ENCODE peak calls at places on chromosomes 5 and 9, in seven cellular contexts. L is fibroblast of pulmonary artery, X is brain microvascular endothelial cell, U is astrocyte, H is dorsolateral prefrontal cortex, W is keratinocyte, A is BE2C. I is an unnamed sample.

GRCh38 chr5:146193291-146193690 is 10.1 kb upstream of the RBM27 start:
- DNase-seq in L (peak; percentile 28), X (no peak), U (peak; percentile 37), H (no peak), W (no peak), A (no peak), I (no peak)

GRCh38 chr9:119318371-119318770 is 50.9 kb downstream of the BRINP1 start:
- DNase-seq in L (no peak), X (no peak), U (no peak), H (no peak), W (no peak), A (no peak), I (no peak)

GRCh38 chr9:19975499-19975898 is 186.7 kb upstream of the SLC24A2 start:
- DNase-seq in L (no peak), X (no peak), U (no peak), H (no peak), W (no peak), A (no peak), I (no peak)

GRCh38 chr9:113594484-113595299 is 131.2 kb downstream of the RGS3 start:
- DNase-seq in L (no peak), X (no peak), U (no peak), H (no peak), W (no peak), A (no peak), I (no peak)

GRCh38 chr5:25862276-25862675 is 1176.1 kb downstream of the CDH9 start:
- DNase-seq in L (no peak), X (no peak), U (no peak), H (no peak), W (no peak), A (peak; percentile 54), I (no peak)

GRCh38 chr9:21381752-21382339 is 3.4 kb downstream of the IFNA2 start:
- DNase-seq in L (no peak), X (no peak), U (no peak), H (no peak), W (no peak), A (no peak), I (no peak)

GRCh38 chr9:111937301-111937700 is 40.7 kb downstream of the UGCG start:
- DNase-seq in L (no peak), X (no peak), U (no peak), H (no peak), W (no peak), A (no peak), I (no peak)

GRCh38 chr5:82072138-82072537 is 100.3 kb downstream of the ATG10 start:
- DNase-seq in L (peak; percentile 4), X (no peak), U (no peak), H (no peak), W (no peak), A (no peak), I (no peak)

GRCh38 chr5:125481506-125482455 is 735.3 kb upstream of the ZNF608 start:
- DNase-seq in L (no peak), X (no peak), U (no peak), H (no peak), W (no peak), A (peak; percentile 52), I (no peak)

GRCh38 chr9:126017758-126018157 is 270.6 kb downstream of the PBX3 start:
- DNase-seq in L (no peak), X (no peak), U (no peak), H (no peak), W (no peak), A (no peak), I (no peak)

GRCh38 chr9:32251539-32251938 is 132.9 kb upstream of the ACO1 start:
- DNase-seq in L (peak; percentile 62), X (peak; percentile 49), U (peak; percentile 4), H (no peak), W (no peak), A (peak; percentile 66), I (no peak)

GRCh38 chr5:169574147-169574646 is 9.4 kb upstream of the SPDL1 start:
- DNase-seq in L (no peak), X (no peak), U (no peak), H (no peak), W (no peak), A (no peak), I (no peak)

GRCh38 chr5:88676637-88677481 is 206.1 kb downstream of the MEF2C start:
- DNase-seq in L (no peak), X (no peak), U (peak; percentile 15), H (no peak), W (no peak), A (no peak), I (no peak)

GRCh38 chr5:88675758-88676636 is 207.0 kb downstream of the MEF2C start:
- DNase-seq in L (peak; percentile 54), X (no peak), U (peak; percentile 98), H (peak; percentile 86), W (no peak), A (no peak), I (no peak)

GRCh38 chr5:88675159-88675757 is 207.7 kb downstream of the MEF2C start:
- DNase-seq in L (no peak), X (no peak), U (peak; percentile 72), H (peak; percentile 51), W (no peak), A (no peak), I (no peak)

GRCh38 chr5:88672644-88673493 is 210.1 kb downstream of the MEF2C start:
- DNase-seq in L (no peak), X (no peak), U (peak; percentile 88), H (peak; percentile 86), W (no peak), A (no peak), I (no peak)

GRCh38 chr5:88674262-88675158 is 208.5 kb downstream of the MEF2C start:
- DNase-seq in L (no peak), X (no peak), U (peak; percentile 80), H (peak; percentile 87), W (no peak), A (no peak), I (no peak)
- H3K4me3 ChIP-seq in L (no peak overlapping the region), X (peak overlapping the region; percentile 62), U (peak overlapping the region; percentile 83), H (peak overlapping the region; percentile 71), W (no peak overlapping the region), A (peak overlapping the region; percentile 30), I (peak overlapping the region; percentile 29)

DNA sequence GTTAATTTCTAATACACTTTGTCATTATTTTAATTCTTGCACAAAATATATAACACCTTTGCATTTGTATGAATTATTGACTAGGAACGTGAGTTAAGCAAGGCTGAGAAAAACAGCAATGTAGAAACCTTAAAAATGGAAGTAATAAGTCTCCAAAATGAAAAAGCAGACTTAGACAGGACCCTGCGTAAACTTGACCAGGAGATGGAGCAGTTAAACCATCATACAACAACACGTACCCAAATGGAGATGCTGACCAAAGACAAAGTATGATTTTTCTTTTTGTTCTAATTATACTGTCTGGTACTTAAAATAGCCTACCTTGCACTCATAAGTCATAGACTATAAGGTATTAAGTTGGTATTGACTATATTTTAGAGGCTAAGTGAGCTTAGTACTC is 34.4 kb downstream of the RAD50 start:
- DNase-seq in L (peak; percentile 41), X (no peak), U (no peak), H (no peak), W (no peak), A (no peak), I (no peak)
- H3K4me3 ChIP-seq in L (no peak overlapping the region), X (no peak overlapping the region), U (no peak overlapping the region), H (no peak overlapping the region), W (no peak overlapping the region), A (no peak overlapping the region), I (no peak overlapping the region)

GRCh38 chr9:128394404-128395168 is 23.4 kb downstream of the URM1 start:
- DNase-seq in L (no peak), X (no peak), U (no peak), H (peak; percentile 81), W (no peak), A (no peak), I (no peak)

GRCh38 chr9:128393971-128394370 is 22.8 kb downstream of the URM1 start:
- DNase-seq in L (no peak), X (no peak), U (no peak), H (no peak), W (no peak), A (no peak), I (no peak)

GRCh38 chr9:128391956-128392301 is 20.8 kb downstream of the URM1 start:
- DNase-seq in L (no peak), X (no peak), U (no peak), H (no peak), W (no peak), A (no peak), I (no peak)

GRCh38 chr9:128392302-128393152 is 21.4 kb downstream of the URM1 start:
- DNase-seq in L (no peak), X (no peak), U (no peak), H (no peak), W (no peak), A (no peak), I (no peak)

GRCh38 chr9:128393171-128393761 is 22.1 kb downstream of the URM1 start:
- DNase-seq in L (no peak), X (no peak), U (no peak), H (peak; percentile 92), W (no peak), A (no peak), I (no peak)
- H3K4me3 ChIP-seq in L (no peak overlapping the region), X (no peak overlapping the region), U (no peak overlapping the region), H (peak overlapping the region; percentile 56), W (no peak overlapping the region), A (no peak overlapping the region), I (no peak overlapping the region)

DNA sequence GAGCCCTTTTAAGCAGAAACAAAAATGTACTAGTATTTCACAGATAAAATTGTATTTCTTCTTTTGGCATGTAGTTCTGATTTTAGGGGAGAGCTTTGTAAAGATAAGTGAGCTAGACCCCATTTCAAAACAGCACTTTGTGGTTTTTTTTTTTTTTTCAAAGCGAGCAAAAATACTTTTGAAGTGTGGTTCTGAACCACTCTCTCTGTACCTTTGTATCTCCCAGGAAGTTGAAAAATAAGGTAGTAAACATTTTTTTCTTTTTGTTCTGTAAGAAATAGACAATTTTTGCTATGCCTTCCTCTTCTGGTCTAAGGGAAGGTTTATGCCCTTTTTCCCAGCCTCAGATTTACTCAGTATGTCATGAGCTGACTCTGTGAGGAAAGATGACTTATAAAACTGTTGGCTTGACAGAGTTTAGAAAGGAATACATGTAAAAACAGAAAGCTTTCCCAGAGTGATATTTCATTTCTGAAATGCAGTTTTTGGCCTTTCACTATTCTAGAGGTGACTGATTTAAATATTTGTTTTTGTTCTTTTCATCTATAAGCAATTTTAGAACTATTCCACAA is 12.5 kb downstream of the ERCC6L2 start:
- DNase-seq in L (no peak), X (no peak), U (no peak), H (no peak), W (no peak), A (no peak), I (no peak)
- H3K4me3 ChIP-seq in L (no peak overlapping the region), X (no peak overlapping the region), U (no peak overlapping the region), H (no peak overlapping the region), W (no peak overlapping the region), A (no peak overlapping the region), I (no peak overlapping the region)

GRCh38 chr9:133961226-133962165 is 30.6 kb downstream of the VAV2 start:
- DNase-seq in L (no peak), X (no peak), U (no peak), H (no peak), W (no peak), A (peak; percentile 6), I (no peak)
- H3K4me3 ChIP-seq in L (no peak overlapping the region), X (no peak overlapping the region), U (no peak overlapping the region), H (no peak overlapping the region), W (no peak overlapping the region), A (no peak overlapping the region), I (no peak overlapping the region)

DNA sequence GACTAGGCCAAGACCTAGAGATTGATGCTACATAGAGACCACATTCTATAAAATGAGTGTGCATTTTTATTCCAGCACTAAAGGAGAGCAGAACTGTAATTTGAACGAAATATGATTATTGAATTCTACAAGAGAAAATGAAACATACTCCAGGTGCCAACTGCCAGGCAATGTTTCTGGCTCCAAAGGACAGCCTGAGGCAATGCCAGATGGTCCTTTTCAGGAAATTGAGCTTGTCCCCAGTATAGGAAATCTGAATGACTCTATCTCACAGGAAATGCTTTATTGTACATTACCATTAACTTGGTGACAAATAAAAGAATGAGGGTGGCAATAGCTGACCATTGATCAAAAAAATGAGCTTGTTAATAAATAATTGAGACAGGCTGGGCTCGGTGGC is 28.7 kb upstream of the RASGRF2 start:
- DNase-seq in L (no peak), X (no peak), U (no peak), H (no peak), W (no peak), A (peak; percentile 48), I (no peak)
- H3K4me3 ChIP-seq in L (no peak overlapping the region), X (no peak overlapping the region), U (no peak overlapping the region), H (no peak overlapping the region), W (no peak overlapping the region), A (no peak overlapping the region), I (no peak overlapping the region)